ENCODE peak calls at places on chromosome 11, in six cellular contexts. One of them, this sample, is unnamed.

GRCh38 chr11:69637601-69637955 is 3.4 kb upstream of the CCND1 start:
- DNase-seq in posterior cingulate gyrus: peak
- DNase-seq in GM20000: no peak
- DNase-seq in activated T-cell treated with anti-CD3 and anti-CD28 coated beads, Interleukin-2, amount 50 U/mL, for 24 hours: no peak
- DNase-seq in left kidney: peak
- DNase-seq in astrocyte of the spinal cord: no peak
- DNase-seq in this sample: no peak

GRCh38 chr11:2574553-2575535 is 125.0 kb downstream of the KCNQ1OT1 start:
- DNase-seq in posterior cingulate gyrus: peak
- DNase-seq in GM20000: no peak
- DNase-seq in activated T-cell treated with anti-CD3 and anti-CD28 coated beads, Interleukin-2, amount 50 U/mL, for 24 hours: no peak
- DNase-seq in left kidney: peak
- DNase-seq in astrocyte of the spinal cord: no peak
- DNase-seq in this sample: no peak

GRCh38 chr11:116879789-116880402 is 42.5 kb upstream of the APOA1 start:
- DNase-seq in posterior cingulate gyrus: no peak
- DNase-seq in GM20000: peak
- DNase-seq in activated T-cell treated with anti-CD3 and anti-CD28 coated beads, Interleukin-2, amount 50 U/mL, for 24 hours: no peak
- DNase-seq in left kidney: peak
- DNase-seq in astrocyte of the spinal cord: peak
- DNase-seq in this sample: peak

GRCh38 chr11:63504933-63505586 is 824 bp upstream of the LGALS12 start:
- DNase-seq in posterior cingulate gyrus: peak
- DNase-seq in GM20000: peak
- DNase-seq in activated T-cell treated with anti-CD3 and anti-CD28 coated beads, Interleukin-2, amount 50 U/mL, for 24 hours: no peak
- DNase-seq in left kidney: no peak
- DNase-seq in astrocyte of the spinal cord: no peak
- DNase-seq in this sample: no peak

GRCh38 chr11:77126861-77127673 is 979 bp upstream of the MYO7A start:
- DNase-seq in posterior cingulate gyrus: peak
- DNase-seq in GM20000: peak
- DNase-seq in activated T-cell treated with anti-CD3 and anti-CD28 coated beads, Interleukin-2, amount 50 U/mL, for 24 hours: peak
- DNase-seq in left kidney: peak
- DNase-seq in astrocyte of the spinal cord: peak
- DNase-seq in this sample: no peak

GRCh38 chr11:74018331-74019005 is 9.6 kb upstream of the UCP3 start:
- DNase-seq in posterior cingulate gyrus: peak
- DNase-seq in GM20000: no peak
- DNase-seq in activated T-cell treated with anti-CD3 and anti-CD28 coated beads, Interleukin-2, amount 50 U/mL, for 24 hours: no peak
- DNase-seq in left kidney: no peak
- DNase-seq in astrocyte of the spinal cord: peak
- DNase-seq in this sample: no peak

GRCh38 chr11:45801723-45802315 is 3.1 kb upstream of the SLC35C1 start:
- DNase-seq in posterior cingulate gyrus: no peak
- DNase-seq in GM20000: peak
- DNase-seq in activated T-cell treated with anti-CD3 and anti-CD28 coated beads, Interleukin-2, amount 50 U/mL, for 24 hours: no peak
- DNase-seq in left kidney: no peak
- DNase-seq in astrocyte of the spinal cord: no peak
- DNase-seq in this sample: no peak

GRCh38 chr11:116422976-116423375 is 349.8 kb downstream of the BUD13 start:
- DNase-seq in posterior cingulate gyrus: no peak
- DNase-seq in GM20000: no peak
- DNase-seq in activated T-cell treated with anti-CD3 and anti-CD28 coated beads, Interleukin-2, amount 50 U/mL, for 24 hours: no peak
- DNase-seq in left kidney: peak
- DNase-seq in astrocyte of the spinal cord: no peak
- DNase-seq in this sample: no peak

GRCh38 chr11:61963282-61964057 is 4.0 kb downstream of the FTH1 start:
- DNase-seq in posterior cingulate gyrus: no peak
- DNase-seq in GM20000: no peak
- DNase-seq in activated T-cell treated with anti-CD3 and anti-CD28 coated beads, Interleukin-2, amount 50 U/mL, for 24 hours: peak
- DNase-seq in left kidney: no peak
- DNase-seq in astrocyte of the spinal cord: no peak
- DNase-seq in this sample: no peak

GRCh38 chr11:46868912-46869311 is 22.8 kb upstream of the CKAP5 start:
- DNase-seq in posterior cingulate gyrus: no peak
- DNase-seq in GM20000: no peak
- DNase-seq in activated T-cell treated with anti-CD3 and anti-CD28 coated beads, Interleukin-2, amount 50 U/mL, for 24 hours: no peak
- DNase-seq in left kidney: no peak
- DNase-seq in astrocyte of the spinal cord: no peak
- DNase-seq in this sample: no peak

GRCh38 chr11:75743711-75744563 is 24.6 kb upstream of the DGAT2 start:
- DNase-seq in posterior cingulate gyrus: peak
- DNase-seq in GM20000: no peak
- DNase-seq in activated T-cell treated with anti-CD3 and anti-CD28 coated beads, Interleukin-2, amount 50 U/mL, for 24 hours: no peak
- DNase-seq in left kidney: no peak
- DNase-seq in astrocyte of the spinal cord: no peak
- DNase-seq in this sample: no peak

GRCh38 chr11:117818036-117818858 is 6.3 kb downstream of the FXYD2 start:
- DNase-seq in posterior cingulate gyrus: peak
- DNase-seq in GM20000: peak
- DNase-seq in activated T-cell treated with anti-CD3 and anti-CD28 coated beads, Interleukin-2, amount 50 U/mL, for 24 hours: peak
- DNase-seq in left kidney: no peak
- DNase-seq in astrocyte of the spinal cord: peak
- DNase-seq in this sample: no peak

GRCh38 chr11:15926071-15926470 is 430.3 kb downstream of the SOX6 start:
- DNase-seq in posterior cingulate gyrus: peak
- DNase-seq in GM20000: no peak
- DNase-seq in activated T-cell treated with anti-CD3 and anti-CD28 coated beads, Interleukin-2, amount 50 U/mL, for 24 hours: no peak
- DNase-seq in left kidney: no peak
- DNase-seq in astrocyte of the spinal cord: no peak
- DNase-seq in this sample: no peak

GRCh38 chr11:13127161-13127560 is 118.0 kb downstream of the RASSF10 start:
- DNase-seq in posterior cingulate gyrus: no peak
- DNase-seq in GM20000: no peak
- DNase-seq in activated T-cell treated with anti-CD3 and anti-CD28 coated beads, Interleukin-2, amount 50 U/mL, for 24 hours: no peak
- DNase-seq in left kidney: no peak
- DNase-seq in astrocyte of the spinal cord: no peak
- DNase-seq in this sample: no peak

GRCh38 chr11:16787035-16787744 is 48.7 kb downstream of the C11orf58 start:
- DNase-seq in posterior cingulate gyrus: peak
- DNase-seq in GM20000: no peak
- DNase-seq in activated T-cell treated with anti-CD3 and anti-CD28 coated beads, Interleukin-2, amount 50 U/mL, for 24 hours: no peak
- DNase-seq in left kidney: no peak
- DNase-seq in astrocyte of the spinal cord: peak
- DNase-seq in this sample: no peak

GRCh38 chr11:77968337-77968736 is 26.1 kb downstream of the INTS4 start:
- DNase-seq in posterior cingulate gyrus: no peak
- DNase-seq in GM20000: peak
- DNase-seq in activated T-cell treated with anti-CD3 and anti-CD28 coated beads, Interleukin-2, amount 50 U/mL, for 24 hours: no peak
- DNase-seq in left kidney: no peak
- DNase-seq in astrocyte of the spinal cord: no peak
- DNase-seq in this sample: no peak

GRCh38 chr11:13210424-13210823 is 67.2 kb upstream of the BMAL1 start:
- DNase-seq in posterior cingulate gyrus: peak
- DNase-seq in GM20000: no peak
- DNase-seq in activated T-cell treated with anti-CD3 and anti-CD28 coated beads, Interleukin-2, amount 50 U/mL, for 24 hours: no peak
- DNase-seq in left kidney: peak
- DNase-seq in astrocyte of the spinal cord: peak
- DNase-seq in this sample: peak

GRCh38 chr11:83070044-83070877 is 1.4 kb downstream of the RAB30 start:
- DNase-seq in posterior cingulate gyrus: no peak
- DNase-seq in GM20000: no peak
- DNase-seq in activated T-cell treated with anti-CD3 and anti-CD28 coated beads, Interleukin-2, amount 50 U/mL, for 24 hours: no peak
- DNase-seq in left kidney: peak
- DNase-seq in astrocyte of the spinal cord: peak
- DNase-seq in this sample: peak

GRCh38 chr11:15699978-15700377 is 585.3 kb downstream of the INSC start:
- DNase-seq in posterior cingulate gyrus: no peak
- DNase-seq in GM20000: no peak
- DNase-seq in activated T-cell treated with anti-CD3 and anti-CD28 coated beads, Interleukin-2, amount 50 U/mL, for 24 hours: no peak
- DNase-seq in left kidney: no peak
- DNase-seq in astrocyte of the spinal cord: no peak
- DNase-seq in this sample: no peak

GRCh38 chr11:575324-575995 is 810 bp upstream of the PHRF1 start:
- DNase-seq in posterior cingulate gyrus: no peak
- DNase-seq in GM20000: no peak
- DNase-seq in activated T-cell treated with anti-CD3 and anti-CD28 coated beads, Interleukin-2, amount 50 U/mL, for 24 hours: no peak
- DNase-seq in left kidney: peak
- DNase-seq in astrocyte of the spinal cord: peak
- DNase-seq in this sample: no peak

GRCh38 chr11:19642185-19642591 is 70.4 kb upstream of the NAV2 start:
- DNase-seq in posterior cingulate gyrus: no peak
- DNase-seq in GM20000: no peak
- DNase-seq in activated T-cell treated with anti-CD3 and anti-CD28 coated beads, Interleukin-2, amount 50 U/mL, for 24 hours: no peak
- DNase-seq in left kidney: no peak
- DNase-seq in astrocyte of the spinal cord: no peak
- DNase-seq in this sample: no peak

GRCh38 chr11:34331736-34332135 is 26.1 kb downstream of the ABTB2 start:
- DNase-seq in posterior cingulate gyrus: no peak
- DNase-seq in GM20000: no peak
- DNase-seq in activated T-cell treated with anti-CD3 and anti-CD28 coated beads, Interleukin-2, amount 50 U/mL, for 24 hours: no peak
- DNase-seq in left kidney: no peak
- DNase-seq in astrocyte of the spinal cord: no peak
- DNase-seq in this sample: no peak

GRCh38 chr11:116070555-116070954 is 566.3 kb upstream of the CADM1 start:
- DNase-seq in posterior cingulate gyrus: no peak
- DNase-seq in GM20000: no peak
- DNase-seq in activated T-cell treated with anti-CD3 and anti-CD28 coated beads, Interleukin-2, amount 50 U/mL, for 24 hours: no peak
- DNase-seq in left kidney: peak
- DNase-seq in astrocyte of the spinal cord: no peak
- DNase-seq in this sample: no peak

GRCh38 chr11:68852628-68853027 is 10.9 kb upstream of the CPT1A start:
- DNase-seq in posterior cingulate gyrus: peak
- DNase-seq in GM20000: no peak
- DNase-seq in activated T-cell treated with anti-CD3 and anti-CD28 coated beads, Interleukin-2, amount 50 U/mL, for 24 hours: no peak
- DNase-seq in left kidney: no peak
- DNase-seq in astrocyte of the spinal cord: no peak
- DNase-seq in this sample: no peak